ENCODE peak calls at places on chromosomes 1 and 21, in four cellular contexts. O is A549, M is stomach, P is transverse colon. U is an unnamed sample.

GRCh38 chr1:92701147-92701546 is 83.8 kb downstream of the EVI5 start:
- DNase-seq in P (no peak), O (no peak), M (no peak), U (no peak)

GRCh38 chr1:3816331-3817137 is 20.2 kb upstream of the LRRC47 start:
- DNase-seq in P (no peak), M (no peak), O (no peak), U (no peak)

GRCh38 chr1:219639843-219640606 is 27.1 kb upstream of the ZC3H11B start:
- DNase-seq in O (no peak), M (no peak), P (no peak), U (no peak)

GRCh38 chr1:83901547-83902155 is 97.3 kb downstream of the TTLL7 start:
- DNase-seq in P (peak), M (peak), O (peak), U (no peak)

GRCh38 chr1:204316164-204316563 is 43.6 kb downstream of the PLEKHA6 start:
- DNase-seq in M (no peak), O (no peak), P (no peak), U (no peak)

GRCh38 chr21:24310780-24311179 is 1296.5 kb downstream of the MRPL39 start:
- DNase-seq in O (no peak), P (no peak), M (no peak), U (no peak)

GRCh38 chr1:239555350-239555749 is 169.0 kb downstream of the CHRM3 start:
- DNase-seq in P (no peak), O (no peak), M (no peak), U (no peak)

GRCh38 chr1:161082996-161083742 is 6.2 kb downstream of the NECTIN4 start:
- DNase-seq in M (peak), P (peak), O (peak), U (no peak)

GRCh38 chr1:14340244-14340800 is 258.2 kb upstream of the KAZN start:
- DNase-seq in M (no peak), P (no peak), O (no peak), U (no peak)

GRCh38 chr1:19819701-19820100 is 4.6 kb upstream of the RNF186 start:
- DNase-seq in P (no peak), O (no peak), M (no peak), U (no peak)

GRCh38 chr1:212561501-212561931 is 47.0 kb upstream of the ATF3 start:
- DNase-seq in O (no peak), M (no peak), P (no peak), U (no peak)

GRCh38 chr1:8464987-8465386 is 147.1 kb downstream of the SLC45A1 start:
- DNase-seq in P (no peak), O (no peak), M (no peak), U (no peak)

GRCh38 chr21:36699026-36699545 is at the start of gene SIM2:
- DNase-seq in P (no peak), M (peak), O (no peak), U (no peak)

GRCh38 chr21:41772351-41773080 is 5.7 kb upstream of the RIPK4 start:
- DNase-seq in O (no peak), M (no peak), P (no peak), U (no peak)

GRCh38 chr21:43304621-43305335 is 122.2 kb downstream of the SIK1 start:
- DNase-seq in O (no peak), M (no peak), P (no peak), U (no peak)

GRCh38 chr21:38777015-38777414 is 28.7 kb upstream of the ETS2 start:
- DNase-seq in M (no peak), O (no peak), P (no peak), U (no peak)

GRCh38 chr1:5423109-5423508 is 569.1 kb downstream of the NPHP4 start:
- DNase-seq in O (no peak), P (no peak), M (no peak), U (no peak)

GRCh38 chr1:48772221-48772620 is 4.5 kb downstream of the BEND5 start:
- DNase-seq in P (peak), M (no peak), O (no peak), U (no peak)

GRCh38 chr1:5970623-5971273 is 21.5 kb downstream of the NPHP4 start:
- DNase-seq in M (no peak), O (no peak), P (no peak), U (no peak)

GRCh38 chr1:212432706-212433576 is at the start of gene NENF:
- DNase-seq in P (peak), O (peak), M (peak), U (peak)

GRCh38 chr1:154964359-154964758 is 2.8 kb upstream of the PYGO2 start:
- DNase-seq in M (no peak), P (no peak), O (no peak), U (no peak)

GRCh38 chr1:61183471-61184034 is 101.2 kb downstream of the NFIA start:
- DNase-seq in P (peak), O (no peak), M (peak), U (peak)

GRCh38 chr1:46062651-46063319 is 69.6 kb downstream of the PIK3R3 start:
- DNase-seq in O (no peak), M (no peak), P (peak), U (no peak)

DNA sequence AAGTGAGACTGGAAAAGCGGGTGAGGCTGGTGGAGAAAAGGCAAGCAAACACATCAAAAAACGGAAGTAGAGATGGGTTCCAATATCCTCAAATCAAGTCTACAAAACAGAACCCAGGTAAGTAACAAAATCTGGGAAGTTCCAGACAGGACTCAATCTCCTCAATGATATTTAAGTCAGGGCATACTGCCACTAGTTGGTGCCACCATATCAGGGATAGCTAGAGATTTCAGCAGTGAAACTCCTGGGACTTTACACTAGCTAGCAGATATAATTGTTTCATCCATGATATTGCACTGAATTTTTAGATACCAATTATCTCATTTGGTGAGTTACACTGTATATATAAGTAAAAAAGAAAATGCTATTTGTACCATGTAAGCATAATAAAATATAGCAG is 52.0 kb downstream of the EYA3 start:
- DNase-seq in P (no peak), O (no peak), M (no peak), U (no peak)
- TF ChIP-seq CTCF in P (peak), O (no peak), M (no peak), U (no peak)

GRCh38 chr1:36492491-36492890 is 9.8 kb upstream of the CSF3R start:
- DNase-seq in P (no peak), O (no peak), M (no peak), U (no peak)
- TF ChIP-seq EP300 in P (no peak), O (no peak), M (no peak), U (no peak)

GRCh38 chr1:27979151-27979858 is 19.5 kb downstream of the XKR8 start:
- DNase-seq in P (no peak), O (peak), M (no peak), U (no peak)

GRCh38 chr1:27980216-27980820 is 20.5 kb downstream of the XKR8 start:
- DNase-seq in P (no peak), M (no peak), O (no peak), U (no peak)

GRCh38 chr1:27981146-27981545 is 21.4 kb downstream of the XKR8 start:
- DNase-seq in O (no peak), M (no peak), P (no peak), U (no peak)

GRCh38 chr1:27973771-27974452 is 14.1 kb downstream of the XKR8 start:
- DNase-seq in O (no peak), P (no peak), M (no peak), U (no peak)

DNA sequence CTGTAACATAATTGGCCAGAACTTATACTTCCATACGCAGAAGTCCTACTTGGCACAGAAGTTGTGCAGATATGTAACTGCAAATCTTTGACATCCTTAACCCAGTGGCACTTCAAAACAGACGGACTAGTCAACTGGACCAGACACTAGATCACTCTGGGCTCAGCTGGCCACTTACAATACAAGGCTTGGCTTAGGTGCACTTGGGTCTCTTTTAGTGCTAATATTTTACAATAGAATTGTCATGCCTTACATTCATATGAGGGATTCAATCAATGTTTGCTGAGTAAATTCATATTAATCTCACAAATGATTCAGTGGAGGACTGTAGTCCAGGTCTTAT is 20.1 kb downstream of the XKR8 start:
- DNase-seq in P (no peak), O (no peak), M (no peak), U (no peak)
- TF ChIP-seq CTCF in P (no peak), O (peak), M (no peak), U (no peak)

DNA sequence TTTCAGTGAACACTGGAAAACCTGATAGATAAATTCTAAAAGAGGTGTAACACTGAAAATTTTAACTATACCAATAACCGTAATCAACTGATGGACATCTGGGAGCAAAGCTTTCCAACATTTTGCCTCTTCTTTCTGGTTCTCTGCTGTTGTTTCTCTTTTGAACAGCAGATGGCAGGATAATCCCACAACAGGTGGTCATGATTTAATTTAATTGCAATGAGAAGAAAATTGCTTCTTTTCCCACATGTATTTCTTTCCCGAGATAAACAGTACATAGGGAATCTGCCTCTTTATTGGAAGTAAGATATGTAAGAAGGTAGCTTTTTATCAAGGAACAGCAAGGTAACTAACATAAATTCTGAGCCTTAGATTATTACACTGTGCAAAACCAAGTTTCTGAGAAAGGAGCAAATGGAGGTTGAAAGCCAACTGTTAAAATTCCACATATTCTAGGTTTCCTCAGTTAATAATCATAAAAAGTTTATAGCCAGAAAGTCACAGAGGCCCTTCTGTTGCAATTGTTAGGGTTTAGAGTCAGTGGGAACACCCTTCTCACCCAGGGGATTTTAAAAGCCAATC is 72.9 kb downstream of the RPS6KA1 start:
- DNase-seq in M (no peak), O (peak), P (peak), U (no peak)
- TF ChIP-seq EP300 in M (no peak), O (no peak), P (no peak), U (no peak)

GRCh38 chr1:59178803-59179202 is 118.1 kb upstream of the FGGY start:
- DNase-seq in O (no peak), P (no peak), M (no peak), U (no peak)
- TF ChIP-seq CTCF in O (no peak), P (no peak), M (no peak), U (no peak)

GRCh38 chr1:156226116-156226538 is 13.3 kb downstream of the PMF1 start:
- DNase-seq in M (no peak), P (no peak), O (no peak), U (no peak)
- TF ChIP-seq EP300 in M (no peak), P (no peak), O (no peak), U (no peak)

GRCh38 chr1:113963281-113963906 is 15.9 kb upstream of the OLFML3 start:
- DNase-seq in M (no peak), P (no peak), O (no peak), U (no peak)
- TF ChIP-seq CTCF in M (no peak), P (no peak), O (no peak), U (no peak)